ENCODE peak calls at places on chromosomes 2 and 18, in seven cellular contexts. D, U, V, J, A, G and L are unnamed samples.

GRCh38 chr2:47632754-47633153 is 150.2 kb upstream of the MSH6 start:
- DNase-seq in U (no peak), V (no peak), A (no peak), J (no peak), D (no peak), G (no peak), L (no peak)

GRCh38 chr2:98127229-98127989 is 40.4 kb downstream of the VWA3B start:
- DNase-seq in D (no peak), U (no peak), G (no peak), J (peak; percentile 71), A (peak; percentile 82), V (no peak), L (no peak)

GRCh38 chr18:62596145-62597005 is 73.5 kb downstream of the ZCCHC2 start:
- DNase-seq in A (peak; percentile 10), J (no peak), D (no peak), V (no peak), G (peak; percentile 30), U (no peak), L (no peak)

GRCh38 chr2:174012347-174013309 is 47.5 kb upstream of the SP3 start:
- DNase-seq in U (peak; percentile 25), G (peak; percentile 77), V (peak; percentile 83), A (peak; percentile 39), D (peak; percentile 57), J (peak; percentile 17), L (no peak)

GRCh38 chr2:65340898-65341681 is 91.3 kb downstream of the SPRED2 start:
- DNase-seq in U (no peak), A (no peak), V (no peak), J (no peak), G (no peak), D (no peak), L (no peak)

GRCh38 chr18:38909972-38910371 is 1344.4 kb upstream of the CELF4 start:
- DNase-seq in J (no peak), A (peak; percentile 36), U (no peak), G (no peak), D (no peak), V (no peak), L (no peak)

GRCh38 chr2:204452464-204453023 is 92.7 kb upstream of the PARD3B start:
- DNase-seq in D (peak; percentile 47), V (peak; percentile 66), G (peak; percentile 14), A (peak; percentile 91), J (peak; percentile 83), U (no peak), L (no peak)

GRCh38 chr18:75625966-75626365 is 198.5 kb upstream of the SMIM21 start:
- DNase-seq in D (no peak), J (no peak), A (no peak), U (no peak), G (no peak), V (no peak), L (no peak)

GRCh38 chr2:65345626-65346025 is 86.8 kb downstream of the SPRED2 start:
- DNase-seq in U (no peak), G (no peak), V (no peak), A (no peak), D (no peak), J (no peak), L (no peak)

GRCh38 chr18:46155652-46156051 is 51.5 kb downstream of the HAUS1 start:
- DNase-seq in A (peak; percentile 87), J (peak; percentile 33), G (no peak), U (no peak), V (no peak), D (no peak), L (no peak)

GRCh38 chr2:230949966-230950832 is 25.2 kb upstream of the GPR55 start:
- DNase-seq in G (no peak), D (no peak), V (no peak), A (no peak), J (no peak), U (no peak), L (no peak)

GRCh38 chr2:72964146-72964525 is 46.8 kb downstream of the EMX1 start:
- DNase-seq in J (no peak), D (no peak), U (no peak), G (no peak), A (no peak), V (no peak), L (no peak)

GRCh38 chr18:76972241-76972640 is 149.9 kb downstream of the ZNF236 start:
- DNase-seq in J (no peak), A (peak; percentile 59), G (no peak), D (no peak), U (no peak), V (no peak), L (no peak)

GRCh38 chr2:168138369-168138768 is 109.0 kb downstream of the STK39 start:
- DNase-seq in D (no peak), A (peak; percentile 7), G (peak; percentile 18), J (no peak), V (no peak), U (no peak), L (no peak)

GRCh38 chr2:58140508-58141072 is 94.0 kb downstream of the VRK2 start:
- DNase-seq in U (no peak), A (no peak), G (no peak), V (no peak), J (no peak), D (no peak), L (no peak)

GRCh38 chr2:54728669-54729120 is 5.2 kb downstream of the EML6 start:
- DNase-seq in V (no peak), D (no peak), A (peak; percentile 78), G (no peak), U (no peak), J (peak; percentile 74), L (no peak)

GRCh38 chr2:75833386-75833785 is 122.7 kb upstream of the GCFC2 start:
- DNase-seq in A (peak; percentile 64), U (no peak), G (no peak), V (no peak), J (no peak), D (no peak), L (no peak)

GRCh38 chr2:208074610-208075356 is 49.5 kb upstream of the PLEKHM3 start:
- DNase-seq in D (no peak), G (no peak), U (no peak), A (no peak), V (no peak), J (no peak), L (no peak)

GRCh38 chr18:80041424-80041823 is 7.2 kb downstream of the RBFA start:
- DNase-seq in G (no peak), U (no peak), D (no peak), V (no peak), J (no peak), A (no peak), L (no peak)

GRCh38 chr2:134181219-134181618 is 72.7 kb upstream of the MGAT5 start:
- DNase-seq in J (peak; percentile 38), G (no peak), U (peak; percentile 84), A (peak; percentile 88), V (no peak), D (peak; percentile 31), L (no peak)

GRCh38 chr2:74917702-74918619 is 40.5 kb upstream of the POLE4 start:
- DNase-seq in A (peak; percentile 84), G (no peak), J (peak; percentile 88), V (no peak), D (no peak), U (no peak), L (no peak)

DNA sequence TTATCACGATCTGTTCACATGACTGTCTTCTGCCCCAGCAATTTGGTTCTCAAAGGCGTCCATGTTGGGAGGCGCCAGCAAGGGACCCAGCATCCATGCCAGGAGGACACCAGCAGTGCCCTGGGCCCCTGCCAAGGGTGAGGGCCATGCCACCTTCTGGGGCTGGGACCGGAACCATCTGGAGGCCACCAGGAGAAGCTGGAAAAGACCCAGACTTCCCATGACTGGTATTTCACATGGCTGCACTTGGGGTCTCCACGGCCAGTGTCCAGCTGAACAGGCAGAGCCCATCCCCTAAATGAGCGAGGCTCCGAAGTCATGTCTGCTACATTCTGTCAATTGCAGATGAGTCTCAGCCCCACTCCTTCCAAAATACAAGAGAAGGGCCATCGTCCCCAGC is 306.8 kb upstream of the HS6ST1 start:
- DNase-seq in J (no peak), V (no peak), G (no peak), A (no peak), D (no peak), U (no peak), L (no peak)
- TF ChIP-seq CTCF in J (no peak), V (no peak), G (no peak), A (no peak), D (no peak), U (no peak), L (no peak)

GRCh38 chr18:69480460-69480859 is 79.8 kb downstream of the DOK6 start:
- DNase-seq in D (no peak), J (no peak), U (no peak), A (no peak), V (no peak), G (no peak), L (no peak)

GRCh38 chr18:69487488-69488394 is 87.1 kb downstream of the DOK6 start:
- DNase-seq in G (no peak), V (no peak), A (no peak), D (no peak), J (no peak), U (no peak), L (no peak)

GRCh38 chr18:69490072-69490471 is 89.4 kb downstream of the DOK6 start:
- DNase-seq in J (no peak), A (no peak), G (no peak), D (no peak), V (no peak), U (no peak), L (no peak)

GRCh38 chr18:69483574-69483973 is 82.9 kb downstream of the DOK6 start:
- DNase-seq in D (no peak), J (no peak), G (no peak), V (no peak), U (no peak), A (no peak), L (no peak)

DNA sequence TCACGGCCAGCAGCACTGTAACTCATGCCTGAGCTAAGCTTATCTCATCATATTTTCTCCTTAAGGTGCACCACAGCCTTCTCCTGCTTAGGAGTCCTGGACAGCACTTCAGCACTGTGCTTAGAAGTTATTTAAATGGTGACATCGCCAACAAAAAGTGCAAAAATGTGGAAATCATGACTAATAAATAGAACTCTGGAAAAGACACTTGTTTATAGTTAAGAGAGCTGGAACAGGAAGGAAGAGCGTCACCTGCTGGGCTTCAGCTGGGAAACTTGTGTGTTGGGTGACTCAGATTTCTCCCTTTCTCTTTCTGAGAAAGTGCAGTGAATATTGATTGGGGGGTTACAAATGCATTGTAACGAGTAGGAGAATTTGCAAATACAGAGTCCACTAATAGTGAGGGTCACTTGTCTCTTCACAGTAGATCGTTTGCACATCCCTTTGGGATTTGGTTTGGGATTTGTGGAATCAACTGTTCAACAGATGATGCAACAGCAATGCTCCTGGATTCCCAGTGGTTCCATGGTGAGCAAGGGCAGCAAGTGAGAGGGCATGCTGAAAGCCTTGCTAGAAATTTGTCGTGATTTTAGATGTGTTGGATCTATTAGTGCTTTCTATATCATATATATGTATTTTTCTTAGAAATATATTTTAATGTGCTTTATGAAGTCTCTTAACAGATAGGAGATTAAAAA is 84.2 kb downstream of the DOK6 start:
- DNase-seq in A (peak; percentile 28), U (no peak), D (no peak), J (no peak), V (no peak), G (no peak), L (no peak)
- TF ChIP-seq CTCF in A (no peak), U (no peak), D (no peak), J (no peak), V (no peak), G (no peak), L (no peak)

GRCh38 chr2:112579280-112579679 is 5.1 kb upstream of the CHCHD5 start:
- DNase-seq in G (no peak), V (no peak), A (peak; percentile 87), D (no peak), U (no peak), J (peak; percentile 24), L (no peak)
- TF ChIP-seq CTCF in G (no peak), V (no peak), A (peak; percentile 11), D (no peak), U (no peak), J (no peak), L (no peak)

GRCh38 chr2:193776988-193777387 is 1582.3 kb upstream of the TMEFF2 start:
- DNase-seq in A (no peak), D (no peak), G (no peak), J (no peak), V (no peak), U (no peak), L (no peak)
- TF ChIP-seq CTCF in A (no peak), D (no peak), G (no peak), J (no peak), V (no peak), U (no peak), L (no peak)